ENCODE peak calls at places on chromosomes 11 and 22, in nine cellular contexts. B is AG09319, I is GM12865, J is astrocyte of the spinal cord, K is Peyer's patch, M is fibroblast of pulmonary artery, C is neural crest cell, Z is WERI-Rb-1, Q is suprapubic skin. O is an unnamed sample.

GRCh38 chr11:126431401-126432064 is 76.0 kb downstream of the ST3GAL4 start:
- DNase-seq in B (peak; percentile 67), I (no peak), J (peak; percentile 74), K (no peak), M (peak; percentile 75), C (no peak), Z (no peak), Q (no peak), O (no peak)

GRCh38 chr11:19979519-19979845 is 180.8 kb downstream of the DBX1 start:
- DNase-seq in B (no peak), I (peak; percentile 51), J (no peak), K (no peak), M (no peak), C (no peak), Z (no peak), Q (no peak), O (peak; percentile 20)

GRCh38 chr11:133659542-133660201 is 127.4 kb upstream of the OPCML start:
- DNase-seq in B (no peak), I (peak; percentile 16), J (no peak), K (no peak), M (no peak), C (no peak), Z (peak; percentile 63), Q (no peak), O (no peak)

GRCh38 chr11:45108070-45109064 is 38.1 kb upstream of the PRDM11 start:
- DNase-seq in B (no peak), I (no peak), J (no peak), K (no peak), M (no peak), C (no peak), Z (no peak), Q (no peak), O (no peak)

GRCh38 chr11:62921201-62921572 is at the start of gene CHRM1:
- DNase-seq in B (no peak), I (no peak), J (no peak), K (no peak), M (no peak), C (no peak), Z (no peak), Q (no peak), O (no peak)

GRCh38 chr11:123475478-123475877 is 45.4 kb downstream of the GRAMD1B start:
- DNase-seq in B (no peak), I (no peak), J (peak; percentile 66), K (no peak), M (peak; percentile 77), C (peak; percentile 10), Z (peak; percentile 67), Q (no peak), O (no peak)

GRCh38 chr11:12388171-12388570 is 10.8 kb downstream of the PARVA start:
- DNase-seq in B (no peak), I (no peak), J (no peak), K (no peak), M (no peak), C (no peak), Z (no peak), Q (no peak), O (no peak)

GRCh38 chr11:114058026-114058706 is 1.3 kb upstream of the ZBTB16 start:
- DNase-seq in B (no peak), I (no peak), J (peak; percentile 27), K (no peak), M (peak; percentile 73), C (no peak), Z (no peak), Q (peak; percentile 72), O (no peak)

GRCh38 chr11:65810046-65810868 is 23.4 kb downstream of the OVOL1 start:
- DNase-seq in B (no peak), I (peak; percentile 26), J (no peak), K (no peak), M (no peak), C (no peak), Z (no peak), Q (no peak), O (no peak)

GRCh38 chr11:2310786-2311455 is 9.1 kb downstream of the TSPAN32 start:
- DNase-seq in B (no peak), I (no peak), J (no peak), K (peak; percentile 37), M (no peak), C (no peak), Z (no peak), Q (peak; percentile 73), O (no peak)

GRCh38 chr11:57321996-57322880 is 2.5 kb downstream of the TNKS1BP1 start:
- DNase-seq in B (peak; percentile 97), I (no peak), J (peak; percentile 97), K (peak; percentile 89), M (peak; percentile 99), C (peak; percentile 48), Z (peak; percentile 42), Q (peak; percentile 97), O (no peak)

GRCh38 chr22:23836281-23836680 is 2.5 kb downstream of the DERL3 start:
- DNase-seq in B (no peak), I (no peak), J (no peak), K (peak; percentile 46), M (no peak), C (no peak), Z (no peak), Q (no peak), O (no peak)

DNA sequence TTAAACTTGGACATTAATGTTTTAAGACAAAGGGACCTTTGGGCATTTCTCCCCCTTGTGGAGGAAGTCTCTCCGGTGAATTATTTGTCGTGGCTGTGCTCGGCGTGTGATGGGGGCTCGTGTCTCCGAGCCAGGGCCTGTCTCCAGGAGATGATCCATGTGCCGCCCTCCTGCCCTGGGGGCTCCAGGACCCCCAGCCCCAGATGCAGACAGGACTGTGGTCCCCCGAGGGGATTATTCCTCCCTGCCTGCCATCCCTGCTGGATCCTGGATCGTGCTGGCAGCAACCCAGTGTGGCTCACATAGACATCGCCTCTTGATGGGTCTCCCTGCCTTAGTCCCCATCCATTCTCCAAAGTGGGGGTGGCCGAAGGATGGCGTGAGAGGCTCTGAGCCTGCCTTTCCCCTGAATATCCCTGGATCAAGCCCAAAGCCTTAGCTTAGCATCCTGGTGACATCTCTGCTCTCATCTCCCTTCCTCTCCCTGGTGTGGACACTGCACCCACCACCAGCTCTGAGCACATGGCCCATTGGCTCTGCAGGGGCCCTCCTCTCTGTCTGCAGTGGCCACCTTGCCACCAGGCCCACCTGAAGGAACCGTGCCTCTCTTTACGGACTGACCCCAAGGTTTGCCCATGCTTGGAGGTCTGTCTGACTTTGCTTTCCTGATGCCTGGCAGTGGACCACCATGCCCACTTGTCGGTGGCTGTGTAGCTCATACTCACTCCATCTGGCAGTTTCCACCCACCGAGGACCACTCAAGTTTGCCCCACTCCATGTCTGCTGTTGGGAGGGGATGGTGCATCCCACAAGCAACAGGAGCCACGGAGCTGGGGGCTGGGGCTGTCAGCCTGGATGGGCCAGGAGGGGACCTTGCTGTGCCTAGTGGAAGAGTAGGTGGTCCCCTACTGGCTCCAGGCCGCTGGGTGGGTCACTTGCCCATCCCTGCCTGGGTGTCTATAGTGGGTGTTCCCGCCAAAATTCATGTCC is 56.7 kb downstream of the SMIM38 start:
- DNase-seq in B (no peak), I (no peak), J (no peak), K (peak; percentile 35), M (peak; percentile 4), C (no peak), Z (no peak), Q (peak; percentile 71), O (no peak)
- TF ChIP-seq CTCF in B (peak; percentile 28), I (no peak), J (peak; percentile 46), K (no peak), M (peak; percentile 30), C (peak; percentile 55), Z (no peak), Q (no peak), O (no peak)

GRCh38 chr11:36271794-36272409 is 17.3 kb downstream of the COMMD9 start:
- DNase-seq in B (no peak), I (no peak), J (no peak), K (no peak), M (no peak), C (no peak), Z (no peak), Q (no peak), O (no peak)
- TF ChIP-seq CTCF in B (no peak), I (peak; percentile 0), J (peak; percentile 19), K (no peak), M (no peak), C (no peak), Z (peak; percentile 18), Q (no peak), O (no peak)

DNA sequence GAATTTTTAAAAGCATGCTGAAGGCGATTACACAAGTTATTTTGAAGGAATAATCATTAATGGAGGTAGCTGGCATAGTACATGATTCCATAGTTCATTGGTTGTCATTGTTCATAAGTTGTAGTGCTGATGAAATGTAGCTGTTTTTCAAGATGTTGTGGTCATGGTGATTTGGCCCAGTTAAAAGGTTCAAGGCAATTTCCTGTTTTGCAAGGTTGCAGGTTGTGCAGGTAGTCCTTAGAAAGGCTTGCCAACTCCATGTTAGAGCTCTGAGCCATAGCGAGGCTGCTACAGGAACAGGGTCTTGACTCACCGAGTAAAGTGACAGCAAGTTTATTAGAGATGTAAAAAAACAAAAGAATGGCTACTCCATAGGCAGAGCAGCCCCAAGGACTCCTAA is 95.8 kb upstream of the CHORDC1 start:
- DNase-seq in B (no peak), I (no peak), J (no peak), K (no peak), M (no peak), C (no peak), Z (no peak), Q (no peak), O (no peak)
- TF ChIP-seq CTCF in B (no peak), I (no peak), J (no peak), K (no peak), M (no peak), C (no peak), Z (no peak), Q (no peak), O (no peak)

GRCh38 chr11:112281776-112282175 is 21.1 kb upstream of the PLET1 start:
- DNase-seq in B (no peak), I (peak; percentile 33), J (no peak), K (no peak), M (no peak), C (no peak), Z (no peak), Q (no peak), O (no peak)
- TF ChIP-seq CTCF in B (no peak), I (no peak), J (no peak), K (no peak), M (no peak), C (no peak), Z (no peak), Q (no peak), O (no peak)

GRCh38 chr11:134939905-134940304 is 527.9 kb upstream of the B3GAT1 start:
- DNase-seq in B (no peak), I (no peak), J (no peak), K (no peak), M (no peak), C (peak; percentile 44), Z (peak; percentile 70), Q (no peak), O (no peak)
- TF ChIP-seq CTCF in B (no peak), I (no peak), J (peak; percentile 26), K (no peak), M (no peak), C (peak; percentile 59), Z (peak; percentile 61), Q (no peak), O (no peak)

GRCh38 chr11:132114185-132114584 is 743.8 kb downstream of the NTM start:
- DNase-seq in B (no peak), I (peak; percentile 48), J (no peak), K (no peak), M (peak; percentile 32), C (peak; percentile 26), Z (peak; percentile 68), Q (no peak), O (peak; percentile 17)
- TF ChIP-seq CTCF in B (peak; percentile 42), I (peak; percentile 42), J (peak; percentile 41), K (no peak), M (peak; percentile 39), C (peak; percentile 59), Z (peak; percentile 76), Q (no peak), O (no peak)